ENCODE peak calls at places on chromosomes 13 and 19, in eight cellular contexts. K, E, P, A, C, L, R and X are unnamed samples.

GRCh38 chr19:53908106-53908932 is 759 bp upstream of the CACNG7 start:
- DNase-seq in K (peak; percentile 51), E (peak; percentile 66), P (no peak), A (no peak), C (peak; percentile 74), L (peak; percentile 26), R (no peak), X (peak; percentile 63)

GRCh38 chr13:93320942-93321341 is 94.3 kb downstream of the GPC6 start:
- DNase-seq in K (no peak), E (no peak), P (no peak), A (no peak), C (peak; percentile 74), L (no peak), R (no peak), X (no peak)

GRCh38 chr13:40508112-40508511 is 158.3 kb downstream of the FOXO1 start:
- DNase-seq in K (peak; percentile 11), E (no peak), P (no peak), A (no peak), C (peak; percentile 85), L (peak; percentile 48), R (no peak), X (no peak)

GRCh38 chr19:19955208-19955607 is 54.5 kb downstream of the ZNF93 start:
- DNase-seq in K (no peak), E (no peak), P (no peak), A (no peak), C (no peak), L (no peak), R (no peak), X (no peak)

GRCh38 chr13:48505597-48506091 is 27.2 kb downstream of the RCBTB2 start:
- DNase-seq in K (peak; percentile 47), E (no peak), P (peak; percentile 41), A (no peak), C (no peak), L (no peak), R (no peak), X (no peak)

GRCh38 chr13:36293497-36293896 is 4.1 kb downstream of the CCDC169 start:
- DNase-seq in K (no peak), E (no peak), P (no peak), A (no peak), C (no peak), L (no peak), R (no peak), X (no peak)

GRCh38 chr13:93903909-93904308 is 575.6 kb downstream of the DCT start:
- DNase-seq in K (no peak), E (no peak), P (no peak), A (no peak), C (no peak), L (no peak), R (no peak), X (no peak)

GRCh38 chr13:27851049-27851448 is 58.8 kb downstream of the GSX1 start:
- DNase-seq in K (no peak), E (no peak), P (no peak), A (no peak), C (no peak), L (no peak), R (no peak), X (no peak)

GRCh38 chr19:1154731-1155351 is 19.2 kb downstream of the SBNO2 start:
- DNase-seq in K (peak; percentile 88), E (no peak), P (peak; percentile 89), A (peak; percentile 82), C (peak; percentile 92), L (peak; percentile 91), R (peak; percentile 94), X (peak; percentile 66)

GRCh38 chr19:1936916-1937610 is 3.9 kb upstream of the CSNK1G2 start:
- DNase-seq in K (no peak), E (no peak), P (no peak), A (no peak), C (no peak), L (no peak), R (no peak), X (no peak)

GRCh38 chr13:50127017-50127725 is 111.9 kb downstream of the KCNRG start:
- DNase-seq in K (peak; percentile 30), E (peak; percentile 40), P (peak; percentile 65), A (peak; percentile 65), C (peak; percentile 70), L (peak; percentile 49), R (peak; percentile 74), X (no peak)

GRCh38 chr13:22062478-22063205 is 391.8 kb downstream of the FGF9 start:
- DNase-seq in K (no peak), E (no peak), P (no peak), A (no peak), C (peak; percentile 4), L (no peak), R (no peak), X (no peak)

GRCh38 chr19:55766466-55766865 is 2.5 kb upstream of the RFPL4AL1 start:
- DNase-seq in K (no peak), E (no peak), P (no peak), A (no peak), C (no peak), L (no peak), R (no peak), X (no peak)

DNA sequence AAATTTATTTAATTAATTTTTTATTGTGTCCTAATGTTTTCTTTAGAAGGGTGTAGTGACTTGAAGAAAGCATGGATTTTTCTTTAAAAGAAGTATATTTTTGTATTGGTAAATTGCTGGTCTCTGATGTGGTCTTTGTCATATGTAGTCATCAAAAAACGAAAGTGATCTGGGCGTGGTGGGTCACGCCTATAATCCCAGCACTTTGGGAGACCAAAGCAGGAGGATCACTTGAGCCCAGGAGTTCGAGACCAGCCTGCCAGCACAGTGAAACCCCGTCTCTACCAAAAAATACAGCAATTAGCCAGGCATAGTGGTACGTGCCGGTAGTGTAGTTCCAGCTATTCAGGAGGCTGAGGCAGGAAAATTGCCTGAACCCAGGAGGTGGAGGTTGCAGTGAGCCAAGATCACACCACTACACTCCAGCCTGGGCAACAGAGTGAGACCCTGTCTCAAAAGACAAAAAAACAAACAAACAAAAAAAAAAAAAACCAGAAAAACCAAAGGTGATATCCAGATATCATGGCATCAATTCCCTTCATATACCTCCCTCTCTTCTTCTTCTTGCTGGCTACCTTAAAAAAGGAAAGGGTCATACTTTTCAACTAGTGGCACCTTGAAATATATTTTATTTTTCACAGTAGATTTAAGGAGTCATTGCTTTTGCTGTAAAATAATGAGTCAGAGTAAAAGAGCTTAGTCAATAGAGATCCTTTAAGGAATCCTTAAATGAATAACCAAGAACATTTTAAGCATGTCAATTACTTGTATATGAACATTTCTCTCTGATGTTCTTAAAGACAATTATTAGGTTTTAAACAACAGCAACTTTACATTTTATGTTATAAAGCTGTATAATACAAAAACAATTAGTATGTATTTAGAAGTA is 19.9 kb downstream of the KCTD4 start:
- DNase-seq in K (no peak), E (no peak), P (no peak), A (no peak), C (no peak), L (no peak), R (no peak), X (no peak)
- TF ChIP-seq CTCF in K (no peak), E (no peak), P (no peak), A (no peak), C (no peak), L (no peak), R (no peak), X (no peak)

GRCh38 chr19:41894350-41894749 is 11.4 kb downstream of the ARHGEF1 start:
- DNase-seq in K (no peak), E (no peak), P (no peak), A (no peak), C (no peak), L (no peak), R (no peak), X (no peak)

GRCh38 chr19:41896581-41896942 is 13.6 kb downstream of the ARHGEF1 start:
- DNase-seq in K (no peak), E (no peak), P (no peak), A (no peak), C (no peak), L (no peak), R (no peak), X (no peak)

GRCh38 chr19:41897181-41897580 is 14.2 kb downstream of the ARHGEF1 start:
- DNase-seq in K (no peak), E (no peak), P (no peak), A (no peak), C (no peak), L (no peak), R (no peak), X (no peak)

GRCh38 chr19:41897820-41898219 is 14.8 kb downstream of the ARHGEF1 start:
- DNase-seq in K (no peak), E (no peak), P (no peak), A (no peak), C (no peak), L (no peak), R (no peak), X (no peak)

DNA sequence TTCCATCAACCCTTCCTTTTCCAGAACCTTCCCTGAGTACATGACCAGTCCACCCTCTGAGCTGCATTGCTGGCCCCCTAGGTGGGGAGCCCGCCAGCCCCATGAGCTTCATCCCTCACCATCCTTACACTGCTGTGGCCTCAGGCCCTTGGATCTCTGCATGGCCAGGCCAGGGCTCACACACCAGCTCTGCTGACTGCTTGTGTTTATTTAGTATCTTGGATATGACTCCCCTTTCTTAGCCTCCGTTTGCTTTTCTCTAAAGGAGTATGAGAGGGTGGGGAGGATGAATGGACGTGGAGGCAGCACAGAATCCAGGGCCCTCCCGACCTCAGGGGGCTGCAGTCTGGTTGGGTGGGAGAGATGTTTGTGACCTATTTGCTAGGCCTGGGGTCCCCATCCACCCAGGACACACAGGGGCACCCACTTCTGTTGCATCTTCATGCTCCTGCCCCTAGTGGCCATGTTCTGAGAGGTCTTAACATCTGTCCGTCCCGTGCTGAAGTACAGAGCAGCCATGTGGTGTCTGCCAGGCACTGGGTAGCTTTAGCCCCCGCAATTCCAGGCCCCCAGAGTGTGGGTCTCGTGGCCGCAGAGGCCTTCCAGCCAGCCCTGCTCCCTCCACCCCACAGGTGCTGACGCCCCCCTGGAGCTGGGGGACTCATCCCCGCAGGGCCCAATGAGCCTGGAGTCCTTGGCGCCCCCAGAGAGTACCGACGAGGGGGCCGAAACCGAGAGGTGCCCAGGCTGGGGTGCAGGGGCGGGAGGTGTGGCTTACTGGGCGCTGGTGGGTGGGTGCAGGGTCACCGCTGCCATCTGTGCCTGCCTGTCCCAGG is 13.0 kb downstream of the ARHGEF1 start:
- DNase-seq in K (no peak), E (no peak), P (no peak), A (no peak), C (no peak), L (no peak), R (no peak), X (no peak)
- TF ChIP-seq CTCF in K (no peak), E (peak; percentile 41), P (no peak), A (no peak), C (peak; percentile 9), L (no peak), R (no peak), X (peak; percentile 29)

DNA sequence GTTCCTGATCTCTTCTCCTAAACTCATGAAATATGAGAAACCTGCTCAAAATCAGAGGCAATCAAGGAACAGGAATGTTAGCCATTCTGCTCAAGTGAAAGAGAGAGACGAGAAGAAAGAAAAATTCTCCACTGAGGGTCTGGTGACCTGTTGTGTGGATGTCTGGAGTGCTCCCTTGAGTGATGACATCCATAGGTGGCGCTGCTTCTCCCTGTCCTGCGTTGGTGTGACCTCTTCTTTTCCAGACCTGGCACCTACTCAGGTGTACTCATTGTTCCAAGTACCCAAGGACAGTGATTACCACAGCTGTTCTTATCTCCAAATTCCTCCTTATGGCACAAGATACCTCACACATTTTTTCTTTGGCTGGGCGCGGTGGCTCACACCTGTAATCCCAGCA is 4.0 kb downstream of the ZNF223 start:
- DNase-seq in K (no peak), E (no peak), P (no peak), A (no peak), C (no peak), L (no peak), R (no peak), X (no peak)
- TF ChIP-seq CTCF in K (no peak), E (no peak), P (no peak), A (no peak), C (no peak), L (no peak), R (no peak), X (no peak)

GRCh38 chr19:34347561-34348165 is 17.3 kb upstream of the GPI start:
- DNase-seq in K (no peak), E (no peak), P (no peak), A (peak; percentile 40), C (no peak), L (no peak), R (no peak), X (no peak)
- TF ChIP-seq CTCF in K (no peak), E (no peak), P (no peak), A (no peak), C (no peak), L (no peak), R (no peak), X (no peak)